ENCODE peak calls at places on chromosome 2, in ten cellular contexts. G is upper lobe of right lung; M is HFF-Myc; H is stimulated activated CD4-positive, alpha-beta T cell treated with anti-CD3 and anti-CD28 coated beads, Interleukin-12 subunit alpha, Interleukin-12 subunit beta, amount 100 ng/mL, for 24 hours; F is GM23338; I is WERI-Rb-1; D is activated naive CD4-positive, alpha-beta T cell treated with anti-CD3 and anti-CD28 coated beads, Interleukin-2, amount 10 ng/mL, durations not matched to agents 7 days and 5 days; Z is neural progenitor cell; W is GM13977; A is germinal center. K is an unnamed sample.
A peak's percentile ranks its signal among the peaks of the same experiment; 100 is the strongest.

GRCh38 chr2:101278925-101279324 is 26.2 kb downstream of the CNOT11 start:
- DNase-seq in F (no peak), Z (no peak), D (no peak), G (no peak), H (no peak), M (no peak), A (no peak), I (no peak), W (no peak), K (no peak)

GRCh38 chr2:160358051-160358450 is 135.6 kb downstream of the RBMS1 start:
- DNase-seq in M (no peak), A (no peak), F (no peak), D (no peak), W (no peak), Z (no peak), I (no peak), G (no peak), H (no peak), K (peak; percentile 76)

GRCh38 chr2:134289225-134289624 is 35.4 kb downstream of the MGAT5 start:
- DNase-seq in A (no peak), I (no peak), Z (no peak), G (no peak), W (no peak), D (peak; percentile 57), F (no peak), H (no peak), M (no peak), K (no peak)

GRCh38 chr2:168640039-168640438 is 162.4 kb upstream of the NOSTRIN start:
- DNase-seq in H (no peak), G (no peak), I (no peak), D (no peak), M (no peak), F (no peak), W (no peak), A (no peak), Z (no peak), K (no peak)

GRCh38 chr2:181813963-181814565 is 77.5 kb upstream of the ITPRID2 start:
- DNase-seq in W (no peak), F (no peak), D (no peak), H (no peak), G (no peak), I (no peak), M (peak; percentile 40), Z (no peak), A (no peak), K (no peak)

GRCh38 chr2:176680916-176681315 is 411.7 kb downstream of the MTX2 start:
- DNase-seq in A (no peak), I (no peak), G (no peak), D (no peak), M (no peak), H (no peak), W (no peak), Z (no peak), F (no peak), K (no peak)

GRCh38 chr2:3667151-3667631 is 9.2 kb downstream of the ALLC start:
- DNase-seq in D (no peak), W (no peak), Z (no peak), A (no peak), G (peak; percentile 54), I (peak; percentile 7), F (no peak), M (no peak), H (no peak), K (no peak)

GRCh38 chr2:31066594-31066993 is 71.6 kb downstream of the GALNT14 start:
- DNase-seq in W (no peak), Z (no peak), M (no peak), G (peak; percentile 19), F (no peak), H (no peak), I (no peak), D (no peak), A (no peak), K (no peak)

GRCh38 chr2:237865623-237866041 is 6.2 kb downstream of the RAMP1 start:
- DNase-seq in G (peak; percentile 47), W (no peak), H (no peak), D (no peak), Z (peak; percentile 1), A (no peak), F (no peak), I (no peak), M (no peak), K (no peak)

GRCh38 chr2:103448416-103448815 is 686.6 kb downstream of the TMEM182 start:
- DNase-seq in M (no peak), W (no peak), A (no peak), H (no peak), D (no peak), G (no peak), I (no peak), Z (no peak), F (no peak), K (no peak)

GRCh38 chr2:232441147-232441651 is 14.8 kb upstream of the ALPI start:
- DNase-seq in Z (no peak), A (no peak), F (no peak), I (peak; percentile 5), M (no peak), D (no peak), H (no peak), G (peak; percentile 59), W (no peak), K (no peak)

GRCh38 chr2:215367647-215368492 is 56.0 kb downstream of the ATIC start:
- DNase-seq in D (no peak), F (no peak), G (no peak), A (no peak), M (peak; percentile 12), Z (no peak), I (no peak), W (no peak), H (no peak), K (no peak)

GRCh38 chr2:222338374-222338773 is 39.6 kb upstream of the PAX3 start:
- DNase-seq in M (no peak), G (no peak), D (no peak), A (no peak), F (no peak), W (no peak), H (no peak), I (no peak), Z (no peak), K (no peak)

GRCh38 chr2:177631702-177632101 is 239.1 kb downstream of the AGPS start:
- DNase-seq in I (no peak), D (no peak), M (no peak), F (no peak), A (no peak), G (no peak), W (no peak), Z (no peak), H (no peak), K (no peak)

GRCh38 chr2:9473985-9474360 is 378 bp upstream of the IAH1 start:
- DNase-seq in Z (peak; percentile 28), H (peak; percentile 35), F (no peak), A (peak; percentile 62), D (peak; percentile 82), I (peak; percentile 14), M (no peak), W (peak; percentile 58), G (peak; percentile 80), K (no peak)

GRCh38 chr2:70070557-70071268 is 16.6 kb upstream of the PCBP1 start:
- DNase-seq in H (peak; percentile 32), F (peak; percentile 88), D (peak; percentile 71), W (peak; percentile 84), Z (peak; percentile 86), I (peak; percentile 78), A (peak; percentile 87), G (no peak), M (peak; percentile 81), K (peak; percentile 83)

GRCh38 chr2:197828464-197829135 is 24.2 kb downstream of the PLCL1 start:
- DNase-seq in A (no peak), G (no peak), M (no peak), I (no peak), D (no peak), Z (no peak), H (no peak), W (no peak), F (no peak), K (no peak)

GRCh38 chr2:25103287-25103871 is 61.5 kb downstream of the EFR3B start:
- DNase-seq in I (no peak), M (no peak), W (no peak), Z (no peak), D (no peak), H (no peak), F (no peak), A (no peak), G (no peak), K (peak; percentile 94)

K was measured in PC-3.